ENCODE peak calls at places on chromosomes 13 and 19, in ten cellular contexts. C, N, D, A, V, W, O, J, Z and X are unnamed samples. For H3K4me1, the result is how much of the 10 kb centered on the place peaks cover.

GRCh38 chr19:3187662-3188511 is 2.2 kb downstream of the NCLN start:
- DNase-seq in C (no peak), N (no peak), D (no peak), A (no peak), V (no peak), W (no peak), O (no peak), J (no peak), Z (no peak), X (no peak)

GRCh38 chr19:13026478-13026999 is 31.3 kb downstream of the NFIX start:
- DNase-seq in C (peak), N (no peak), D (no peak), A (peak), V (peak), W (no peak), O (no peak), J (no peak), Z (no peak), X (no peak)

GRCh38 chr13:60335531-60335930 is 61.5 kb upstream of the TDRD3 start:
- DNase-seq in C (peak), N (no peak), D (no peak), A (peak), V (peak), W (peak), O (no peak), J (peak), Z (no peak), X (peak)

GRCh38 chr13:95295026-95295425 is 6.2 kb downstream of the ABCC4 start:
- DNase-seq in C (no peak), N (no peak), D (no peak), A (no peak), V (no peak), W (no peak), O (no peak), J (no peak), Z (no peak), X (no peak)

GRCh38 chr13:44365008-44365407 is 8.6 kb upstream of the SERP2 start:
- DNase-seq in C (peak), N (no peak), D (no peak), A (peak), V (no peak), W (no peak), O (peak), J (no peak), Z (peak), X (no peak)

GRCh38 chr13:51422484-51422883 is 30.4 kb downstream of the INTS6 start:
- DNase-seq in C (no peak), N (no peak), D (no peak), A (no peak), V (no peak), W (no peak), O (no peak), J (no peak), Z (no peak), X (no peak)

GRCh38 chr19:18408053-18408476 is 10.6 kb upstream of the LRRC25 start:
- DNase-seq in C (no peak), N (no peak), D (peak), A (no peak), V (peak), W (peak), O (no peak), J (peak), Z (no peak), X (peak)

GRCh38 chr19:48102870-48103751 is 7.5 kb downstream of the PLA2G4C start:
- DNase-seq in C (peak), N (no peak), D (peak), A (peak), V (peak), W (peak), O (peak), J (peak), Z (no peak), X (peak)

GRCh38 chr19:33339016-33339749 is 34.3 kb upstream of the CEBPG start:
- DNase-seq in C (no peak), N (no peak), D (no peak), A (no peak), V (peak), W (no peak), O (no peak), J (no peak), Z (peak), X (no peak)

GRCh38 chr19:16860118-16860517 is 28.7 kb upstream of the F2RL3 start:
- DNase-seq in C (no peak), N (no peak), D (no peak), A (no peak), V (no peak), W (no peak), O (no peak), J (no peak), Z (no peak), X (no peak)

GRCh38 chr13:29920018-29920643 is 69.7 kb upstream of the UBL3 start:
- DNase-seq in C (no peak), N (no peak), D (no peak), A (no peak), V (peak), W (no peak), O (no peak), J (no peak), Z (no peak), X (no peak)

GRCh38 chr19:35266904-35267817 is 1.6 kb upstream of the USF2 start:
- DNase-seq in C (no peak), N (no peak), D (peak), A (peak), V (peak), W (peak), O (no peak), J (peak), Z (no peak), X (peak)

GRCh38 chr13:76630629-76631028 is 255.6 kb downstream of the KCTD12 start:
- DNase-seq in C (no peak), N (no peak), D (no peak), A (no peak), V (no peak), W (no peak), O (no peak), J (no peak), Z (no peak), X (no peak)

GRCh38 chr13:46622918-46623256 is 69.9 kb downstream of the LRCH1 start:
- DNase-seq in C (peak), N (no peak), D (no peak), A (peak), V (peak), W (no peak), O (no peak), J (no peak), Z (no peak), X (peak)

GRCh38 chr13:110010433-110011135 is 224.2 kb upstream of the IRS2 start:
- DNase-seq in C (peak), N (no peak), D (no peak), A (peak), V (no peak), W (no peak), O (no peak), J (no peak), Z (no peak), X (no peak)

GRCh38 chr13:60226507-60226906 is 62.8 kb upstream of the DIAPH3 start:
- DNase-seq in C (peak), N (no peak), D (peak), A (peak), V (peak), W (peak), O (peak), J (peak), Z (no peak), X (peak)

GRCh38 chr19:35812220-35813042 is at the start of gene PRODH2:
- DNase-seq in C (no peak), N (no peak), D (no peak), A (no peak), V (no peak), W (no peak), O (no peak), J (no peak), Z (no peak), X (no peak)

GRCh38 chr13:79528356-79528755 is 47.4 kb downstream of the NDFIP2 start:
- DNase-seq in C (no peak), N (no peak), D (no peak), A (peak), V (peak), W (no peak), O (no peak), J (no peak), Z (no peak), X (no peak)

GRCh38 chr13:98144501-98145350 is 1.8 kb downstream of the FARP1 start:
- DNase-seq in C (peak), N (no peak), D (no peak), A (peak), V (peak), W (peak), O (peak), J (peak), Z (no peak), X (no peak)

GRCh38 chr13:90800082-90800746 is 547.3 kb upstream of the MIR17HG start:
- DNase-seq in C (no peak), N (no peak), D (no peak), A (no peak), V (no peak), W (no peak), O (no peak), J (no peak), Z (no peak), X (no peak)

GRCh38 chr13:82224806-82225205 is 1657.5 kb downstream of the SLITRK1 start:
- DNase-seq in C (no peak), N (no peak), D (no peak), A (no peak), V (no peak), W (no peak), O (no peak), J (no peak), Z (no peak), X (no peak)

GRCh38 chr13:106381083-106381482 is 154.4 kb downstream of the EFNB2 start:
- DNase-seq in C (peak), N (no peak), D (no peak), A (peak), V (no peak), W (no peak), O (no peak), J (peak), Z (no peak), X (no peak)

GRCh38 chr19:12648088-12648487 is 18.5 kb downstream of the MAN2B1 start:
- DNase-seq in C (no peak), N (no peak), D (peak), A (no peak), V (no peak), W (peak), O (no peak), J (no peak), Z (no peak), X (no peak)

GRCh38 chr19:39398297-39398864 is 7.2 kb downstream of the MED29 start:
- DNase-seq in C (peak), N (no peak), D (peak), A (peak), V (peak), W (no peak), O (peak), J (no peak), Z (no peak), X (no peak)

GRCh38 chr19:40601061-40601973 is at the start of gene LTBP4:
- DNase-seq in C (no peak), N (no peak), D (peak), A (no peak), V (no peak), W (peak), O (no peak), J (peak), Z (no peak), X (no peak)

GRCh38 chr13:109330941-109331340 is 455.4 kb downstream of the IRS2 start:
- DNase-seq in C (peak), N (no peak), D (no peak), A (peak), V (peak), W (no peak), O (no peak), J (no peak), Z (no peak), X (no peak)

GRCh38 chr13:109357751-109358150 is 428.6 kb downstream of the IRS2 start:
- DNase-seq in C (peak), N (no peak), D (no peak), A (peak), V (no peak), W (no peak), O (no peak), J (no peak), Z (no peak), X (no peak)

GRCh38 chr13:113220877-113221276 is 11.5 kb downstream of the CUL4A start:
- DNase-seq in C (peak), N (no peak), D (no peak), A (no peak), V (no peak), W (peak), O (no peak), J (peak), Z (no peak), X (no peak)

GRCh38 chr19:12676384-12676792 is 5.3 kb downstream of the DHPS start:
- DNase-seq in C (peak), N (no peak), D (peak), A (peak), V (peak), W (peak), O (peak), J (peak), Z (peak), X (peak)

GRCh38 chr19:14366529-14366928 is 14.7 kb upstream of the ADGRE5 start:
- DNase-seq in C (peak), N (peak), D (peak), A (peak), V (peak), W (peak), O (peak), J (peak), Z (peak), X (peak)

GRCh38 chr19:9161427-9161826 is 17.4 kb upstream of the OR7D2 start:
- DNase-seq in C (no peak), N (no peak), D (no peak), A (no peak), V (no peak), W (no peak), O (no peak), J (no peak), Z (no peak), X (no peak)

GRCh38 chr13:112986470-112986869 is 17.5 kb downstream of the MCF2L start:
- DNase-seq in C (no peak), N (no peak), D (no peak), A (no peak), V (no peak), W (no peak), O (no peak), J (no peak), Z (no peak), X (no peak)

GRCh38 chr19:46020819-46021125 is 2.1 kb downstream of the PGLYRP1 start:
- DNase-seq in C (no peak), N (no peak), D (no peak), A (no peak), V (no peak), W (no peak), O (no peak), J (no peak), Z (no peak), X (no peak)

GRCh38 chr13:40231311-40231710 is 435.1 kb downstream of the FOXO1 start:
- DNase-seq in C (peak), N (no peak), D (no peak), A (no peak), V (no peak), W (no peak), O (no peak), J (no peak), Z (no peak), X (no peak)

GRCh38 chr19:8663920-8664670 is 33.7 kb downstream of the NFILZ start:
- DNase-seq in C (no peak), N (no peak), D (no peak), A (no peak), V (no peak), W (peak), O (no peak), J (no peak), Z (no peak), X (peak)

GRCh38 chr13:113258655-113259054 is 38.4 kb upstream of the LAMP1 start:
- DNase-seq in C (no peak), N (no peak), D (no peak), A (no peak), V (no peak), W (no peak), O (no peak), J (no peak), Z (no peak), X (no peak)

GRCh38 chr19:2327773-2328400 is 499 bp downstream of the LSM7 start:
- DNase-seq in C (peak), N (peak), D (peak), A (peak), V (peak), W (peak), O (peak), J (peak), Z (peak), X (peak)

GRCh38 chr19:39390460-39390758 is 497 bp downstream of the PAF1 start:
- DNase-seq in C (peak), N (no peak), D (no peak), A (no peak), V (peak), W (no peak), O (peak), J (no peak), Z (no peak), X (no peak)

GRCh38 chr13:28718186-28718537 is 608 bp downstream of the SLC46A3 start:
- DNase-seq in C (no peak), N (no peak), D (no peak), A (peak), V (no peak), W (no peak), O (no peak), J (no peak), Z (no peak), X (peak)
- H2AFZ ChIP-seq in C (peak), N (peak), D (peak), A (peak), V (peak), W (peak), O (peak), J (peak), Z (peak), X (peak)

GRCh38 chr19:30387311-30388115 is 15.3 kb downstream of the ZNF536 start:
- DNase-seq in C (no peak), N (no peak), D (no peak), A (no peak), V (no peak), W (no peak), O (no peak), J (no peak), Z (no peak), X (no peak)
- H3K4me1 ChIP-seq in C (under half), N (under half), D (under half), A (under half), V (under half), W (under half), O (under half), J (under half), Z (under half), X (under half)

GRCh38 chr13:21338156-21338555 is 120.9 kb downstream of the ZDHHC20 start:
- DNase-seq in C (no peak), N (no peak), D (no peak), A (no peak), V (peak), W (peak), O (no peak), J (peak), Z (no peak), X (no peak)
- TF ChIP-seq CTCF in C (no peak), N (peak), D (no peak), A (no peak), V (no peak), W (peak), O (peak), J (peak), Z (peak), X (no peak)

GRCh38 chr19:10315335-10316214 is at the start of gene FDX2:
- DNase-seq in C (peak), N (peak), D (peak), A (peak), V (peak), W (peak), O (peak), J (peak), Z (no peak), X (peak)
- H2AFZ ChIP-seq in C (peak), N (peak), D (peak), A (peak), V (peak), W (peak), O (peak), J (peak), Z (peak), X (peak)